ENCODE peak calls at places on chromosomes 16 and 17, in eight cellular contexts. C is neural progenitor cell; U is psoas muscle; T is left ventricle myocardium inferior; M is CD8-positive, alpha-beta T cell; D is A549; N is heart left ventricle; P is GM23338. L is an unnamed sample. For H3K4me1, the result is how much of the 10 kb centered on the place peaks cover.

GRCh38 chr17:46135879-46136562 is 57.2 kb downstream of the KANSL1 start:
- DNase-seq in M (no peak), N (no peak), T (no peak), D (no peak), U (no peak), C (no peak), P (no peak), L (no peak)

GRCh38 chr16:75486666-75487313 is 8.5 kb downstream of the CHST6 start:
- DNase-seq in C (no peak), P (no peak), T (no peak), U (no peak), M (no peak), N (no peak), D (no peak), L (no peak)

GRCh38 chr17:50478391-50479361 is at the start of gene RSAD1:
- DNase-seq in D (peak), C (peak), M (peak), T (peak), P (peak), U (peak), N (peak), L (peak)

GRCh38 chr16:67278773-67279295 is 498 bp upstream of the PLEKHG4 start:
- DNase-seq in P (peak), T (no peak), U (peak), M (peak), C (peak), D (peak), N (no peak), L (no peak)

GRCh38 chr17:71461504-71462197 is 659.2 kb upstream of the SOX9 start:
- DNase-seq in T (no peak), D (no peak), P (no peak), U (no peak), M (no peak), N (no peak), C (peak), L (no peak)

GRCh38 chr17:66625321-66625767 is 209.6 kb upstream of the CACNG5 start:
- DNase-seq in T (no peak), D (peak), N (no peak), C (peak), P (peak), M (no peak), U (no peak), L (peak)

GRCh38 chr17:71942626-71943025 is 178.2 kb upstream of the SOX9 start:
- DNase-seq in P (no peak), C (no peak), M (no peak), U (no peak), T (no peak), N (no peak), D (no peak), L (no peak)

GRCh38 chr17:57604771-57605733 is 140.0 kb downstream of the CCDC182 start:
- DNase-seq in U (peak), P (peak), M (peak), C (peak), T (peak), N (peak), D (no peak), L (peak)

GRCh38 chr17:27751622-27752490 is 48.5 kb downstream of the NOS2 start:
- DNase-seq in U (no peak), M (no peak), N (no peak), D (no peak), P (no peak), T (no peak), C (no peak), L (no peak)

GRCh38 chr17:28405632-28406477 is at the start of gene SLC46A1:
- DNase-seq in M (peak), T (peak), D (peak), C (peak), P (peak), N (peak), U (peak), L (no peak)

GRCh38 chr17:7755095-7755890 is 37.7 kb downstream of the DNAH2 start:
- DNase-seq in P (no peak), N (no peak), M (no peak), D (no peak), U (no peak), T (no peak), C (peak), L (no peak)

GRCh38 chr17:27356091-27356705 is 62.3 kb downstream of the WSB1 start:
- DNase-seq in P (no peak), N (no peak), U (no peak), T (no peak), M (no peak), D (no peak), C (no peak), L (no peak)

GRCh38 chr16:425740-426114 is 278 bp downstream of the RAB11FIP3 start:
- DNase-seq in T (no peak), N (no peak), D (no peak), P (peak), C (peak), M (no peak), U (no peak), L (no peak)

GRCh38 chr16:424623-425081 is 797 bp upstream of the RAB11FIP3 start:
- DNase-seq in T (peak), M (no peak), P (no peak), C (no peak), U (peak), D (no peak), N (peak), L (no peak)

GRCh38 chr16:424033-424622 is 1.3 kb upstream of the RAB11FIP3 start:
- DNase-seq in U (peak), D (peak), N (peak), M (no peak), T (peak), C (peak), P (no peak), L (no peak)

GRCh38 chr16:426115-426905 is 861 bp downstream of the RAB11FIP3 start:
- DNase-seq in T (no peak), N (no peak), C (peak), D (no peak), M (no peak), P (peak), U (peak), L (peak)

DNA sequence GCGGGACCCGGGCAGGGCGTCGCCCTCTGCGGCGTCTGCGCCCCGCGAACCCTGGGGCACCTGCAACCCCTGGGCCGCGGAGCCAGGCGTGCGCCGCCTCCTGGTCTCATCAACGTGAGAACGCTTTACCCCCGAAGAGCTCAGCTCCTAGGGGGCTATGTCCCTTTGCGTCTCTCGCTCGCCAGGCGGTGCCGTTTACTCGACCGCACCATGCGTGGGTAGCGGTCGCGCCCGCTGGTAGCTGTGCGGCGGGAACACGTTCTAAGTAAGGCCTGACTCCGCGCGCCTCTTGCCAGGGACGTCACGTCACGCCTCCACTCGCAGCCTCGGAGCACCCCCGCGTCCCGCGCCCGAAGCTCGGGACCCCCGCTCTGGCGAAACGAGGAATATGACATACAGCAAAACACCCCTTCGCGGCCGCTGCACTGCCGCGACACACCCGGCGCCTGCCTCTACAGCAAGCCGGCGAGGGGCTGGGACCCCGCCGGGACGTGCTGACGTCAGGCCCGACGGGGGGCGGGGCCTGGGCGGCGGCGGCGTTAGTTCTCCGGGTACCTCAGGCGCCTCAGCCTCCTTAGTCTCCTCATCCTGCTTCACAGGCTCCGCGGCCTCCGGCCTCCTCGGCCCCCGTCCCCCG is at the start of gene RAB11FIP3:
- DNase-seq in U (peak), C (peak), P (peak), T (peak), D (peak), N (peak), M (peak), L (peak)
- TF ChIP-seq CTCF in U (peak), C (peak), P (peak), T (peak), D (peak), N (no peak), M (peak), L (no peak)

GRCh38 chr17:40351185-40352043 is 13.1 kb downstream of the GJD3 start:
- DNase-seq in D (no peak), U (peak), P (no peak), T (no peak), N (no peak), M (no peak), C (peak), L (no peak)
- H3K4me1 ChIP-seq in D (half or more), U (under half), P (half or more), T (half or more), N (half or more), M (under half), C (under half), L (under half)

GRCh38 chr17:35766903-35767510 is 6.3 kb downstream of the C17orf50 start:
- DNase-seq in U (no peak), D (peak), P (no peak), T (no peak), M (peak), C (no peak), N (no peak), L (peak)
- TF ChIP-seq CTCF in U (peak), D (peak), P (peak), T (peak), M (peak), C (peak), N (peak), L (peak)

GRCh38 chr16:57531635-57532220 is 4.6 kb downstream of the CCDC102A start:
- DNase-seq in M (no peak), N (no peak), U (no peak), P (no peak), T (no peak), D (no peak), C (no peak), L (no peak)
- H3K4me1 ChIP-seq in M (half or more), N (under half), U (under half), P (under half), T (half or more), D (half or more), C (under half), L (half or more)

GRCh38 chr16:9409753-9410493 is 318.5 kb downstream of the HAPSTR1 start:
- DNase-seq in T (no peak), M (no peak), D (no peak), C (no peak), N (no peak), P (no peak), U (no peak), L (no peak)
- TF ChIP-seq CTCF in T (no peak), M (no peak), D (no peak), C (no peak), N (no peak), P (no peak), U (no peak), L (no peak)

GRCh38 chr17:5565808-5566207 is 18.5 kb downstream of the NLRP1 start:
- DNase-seq in P (no peak), U (no peak), N (no peak), D (no peak), T (no peak), M (no peak), C (no peak), L (no peak)
- H3K4me1 ChIP-seq in P (under half), U (under half), N (under half), D (under half), T (under half), M (under half), C (under half), L (under half)

GRCh38 chr17:29567362-29568330 is 809 bp upstream of the ABHD15 start:
- DNase-seq in N (peak), T (peak), U (peak), C (peak), P (peak), D (peak), M (peak), L (peak)
- TF ChIP-seq CTCF in N (no peak), T (peak), U (peak), C (peak), P (no peak), D (peak), M (peak), L (peak)

L was measured in OCI-LY7.